ENCODE peak calls at places on chromosomes 3 and 15, in six cellular contexts. J, V, G, D, U and Y are unnamed samples.

GRCh38 chr3:53152316-53152715 is 8.7 kb upstream of the PRKCD start:
- DNase-seq in G (no peak), J (no peak), D (no peak), U (peak), V (no peak), Y (no peak)

GRCh38 chr3:63562323-63562722 is 90.2 kb upstream of the SNTN start:
- DNase-seq in V (no peak), J (no peak), G (no peak), D (no peak), U (no peak), Y (no peak)

GRCh38 chr3:20451170-20451569 is 265.2 kb upstream of the SGO1 start:
- DNase-seq in G (no peak), U (no peak), V (no peak), D (no peak), J (no peak), Y (no peak)

GRCh38 chr3:157544501-157545139 is 41.4 kb upstream of the VEPH1 start:
- DNase-seq in J (no peak), D (peak), G (no peak), U (no peak), V (no peak), Y (peak)

GRCh38 chr3:123633530-123633929 is 48.7 kb upstream of the HACD2 start:
- DNase-seq in U (no peak), G (no peak), J (no peak), D (no peak), V (no peak), Y (no peak)

GRCh38 chr3:107911337-107912000 is 179.4 kb downstream of the CD47 start:
- DNase-seq in U (no peak), G (no peak), D (no peak), J (no peak), V (no peak), Y (no peak)

GRCh38 chr3:141814375-141814774 is 51.2 kb downstream of the GRK7 start:
- DNase-seq in J (no peak), G (no peak), D (no peak), U (no peak), V (no peak), Y (no peak)

GRCh38 chr3:23079976-23080375 is 123.2 kb upstream of the UBE2E2 start:
- DNase-seq in J (no peak), U (no peak), G (no peak), D (no peak), V (no peak), Y (peak)

GRCh38 chr3:44318929-44319328 is 19.6 kb upstream of the TCAIM start:
- DNase-seq in D (no peak), V (no peak), G (no peak), U (no peak), J (no peak), Y (no peak)

GRCh38 chr3:89964347-89964746 is 856.9 kb downstream of the EPHA3 start:
- DNase-seq in D (peak), G (no peak), J (no peak), U (no peak), V (no peak), Y (peak)

GRCh38 chr3:130517541-130517940 is 564 bp downstream of the COL6A6 start:
- DNase-seq in U (no peak), J (no peak), G (no peak), V (no peak), D (no peak), Y (no peak)

GRCh38 chr3:30738605-30739004 is 132.2 kb downstream of the TGFBR2 start:
- DNase-seq in U (no peak), D (no peak), J (no peak), V (no peak), G (no peak), Y (no peak)

GRCh38 chr3:67692621-67693020 is 38.2 kb upstream of the SUCLG2 start:
- DNase-seq in V (no peak), G (no peak), D (no peak), U (no peak), J (no peak), Y (peak)

GRCh38 chr3:188082040-188082439 is 71.9 kb upstream of the LPP start:
- DNase-seq in D (peak), J (no peak), G (no peak), V (no peak), U (no peak), Y (peak)

GRCh38 chr3:161557751-161558150 is 61.1 kb downstream of the OTOL1 start:
- DNase-seq in U (no peak), J (no peak), G (no peak), D (no peak), V (no peak), Y (no peak)

GRCh38 chr3:8607285-8608040 is 37.1 kb downstream of the SSUH2 start:
- DNase-seq in V (peak), U (no peak), D (peak), J (peak), G (no peak), Y (peak)

GRCh38 chr3:46027736-46028397 is 584 bp upstream of the XCR1 start:
- DNase-seq in J (no peak), V (no peak), U (no peak), G (no peak), D (no peak), Y (no peak)

GRCh38 chr15:36784717-36785116 is 205.3 kb downstream of the CDIN1 start:
- DNase-seq in G (no peak), J (no peak), V (no peak), U (no peak), D (no peak), Y (no peak)

GRCh38 chr3:43638594-43639447 is 17.0 kb upstream of the ANO10 start:
- DNase-seq in J (no peak), U (no peak), G (no peak), D (no peak), V (no peak), Y (no peak)

GRCh38 chr15:64152507-64153387 is 1.2 kb downstream of the SNX22 start:
- DNase-seq in U (peak), D (no peak), V (no peak), G (no peak), J (no peak), Y (no peak)

GRCh38 chr3:51706788-51707731 is at the start of gene GRM2:
- DNase-seq in U (peak), D (peak), J (peak), G (peak), V (peak), Y (peak)

GRCh38 chr15:75779504-75779903 is 63.7 kb upstream of the UBE2Q2 start:
- DNase-seq in V (no peak), G (no peak), J (no peak), D (no peak), U (no peak), Y (no peak)

DNA sequence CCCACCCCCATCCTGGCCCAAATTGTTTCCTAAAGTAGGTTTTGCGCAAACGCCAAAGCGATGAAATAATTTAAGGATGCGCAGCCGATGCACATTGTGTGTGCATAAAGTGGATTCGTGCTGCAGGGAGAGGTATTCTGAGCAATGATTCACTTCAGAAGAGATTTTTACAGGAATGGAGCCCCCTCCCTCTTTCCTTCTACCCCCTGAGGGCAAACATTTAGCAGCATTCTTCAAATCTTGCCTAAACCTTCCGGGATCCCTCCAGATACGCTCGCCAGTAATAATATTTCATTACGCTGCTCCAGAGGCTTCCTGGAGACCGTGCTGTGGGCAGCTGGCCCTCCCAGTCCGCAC is 14.6 kb downstream of the ZIC4 start:
- DNase-seq in V (no peak), G (peak), D (no peak), J (no peak), U (no peak), Y (no peak)
- H3K4me3 ChIP-seq in V (peak), G (peak), D (peak), J (no peak), U (peak), Y (no peak)

DNA sequence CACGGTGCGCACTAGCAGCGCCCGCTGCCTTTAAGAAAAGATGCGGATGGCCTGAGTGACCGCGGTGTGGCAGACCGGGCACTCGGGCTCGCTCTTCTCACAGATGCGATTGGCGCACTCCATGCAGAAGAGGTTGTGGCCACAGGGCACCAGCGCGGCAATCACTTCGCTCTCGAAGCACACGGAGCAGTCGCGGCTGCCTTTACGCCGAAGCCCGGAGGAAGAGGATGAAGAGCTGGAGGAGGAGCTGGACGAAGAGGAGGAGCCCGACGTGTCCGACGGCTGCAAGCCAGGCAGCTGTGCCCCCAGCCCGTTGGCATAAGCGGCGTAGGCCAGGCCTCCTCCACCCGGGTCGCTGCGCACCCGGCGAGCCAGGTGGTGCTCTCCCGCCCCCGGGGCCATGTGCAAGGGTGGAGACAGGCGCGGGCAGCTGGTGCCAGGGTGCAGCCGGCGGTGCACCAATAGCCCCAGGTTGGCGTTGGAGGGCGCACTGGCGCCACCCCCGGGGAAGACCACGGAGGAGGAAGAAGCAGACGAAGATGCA is 2.6 kb downstream of the MEX3B start:
- DNase-seq in D (no peak), V (no peak), U (peak), J (peak), G (no peak), Y (no peak)
- H3K4me3 ChIP-seq in D (peak), V (peak), U (no peak), J (no peak), G (peak), Y (peak)

GRCh38 chr3:153680526-153680925 is 440.7 kb upstream of the ARHGEF26 start:
- DNase-seq in U (no peak), G (no peak), J (no peak), V (no peak), D (no peak), Y (no peak)
- H3K4me3 ChIP-seq in U (no peak), G (no peak), J (no peak), V (no peak), D (no peak), Y (no peak)

GRCh38 chr3:37991823-37992222 is 1.2 kb downstream of the VILL start:
- DNase-seq in G (no peak), U (no peak), D (no peak), V (no peak), J (no peak), Y (no peak)
- H3K4me3 ChIP-seq in G (no peak), U (no peak), D (no peak), V (no peak), J (no peak), Y (no peak)

GRCh38 chr3:113205481-113205880 is 5.9 kb upstream of the BOC start:
- DNase-seq in G (no peak), U (no peak), J (no peak), V (no peak), D (no peak), Y (no peak)

GRCh38 chr3:113200946-113201345 is 10.4 kb upstream of the BOC start:
- DNase-seq in G (no peak), D (no peak), J (no peak), U (no peak), V (no peak), Y (no peak)

GRCh38 chr3:113194747-113195400 is 16.5 kb upstream of the BOC start:
- DNase-seq in U (no peak), G (no peak), J (no peak), V (no peak), D (no peak), Y (no peak)

GRCh38 chr3:113200351-113200750 is 11.0 kb upstream of the BOC start:
- DNase-seq in G (no peak), U (no peak), D (no peak), V (no peak), J (no peak), Y (no peak)
- H3K4me3 ChIP-seq in G (no peak), U (no peak), D (no peak), V (no peak), J (no peak), Y (no peak)

GRCh38 chr3:16482770-16483531 is 30.5 kb downstream of the RFTN1 start:
- DNase-seq in V (no peak), J (no peak), U (no peak), D (no peak), G (no peak), Y (peak)

GRCh38 chr3:16481570-16481897 is 32.0 kb downstream of the RFTN1 start:
- DNase-seq in J (no peak), G (no peak), U (no peak), D (no peak), V (no peak), Y (no peak)

GRCh38 chr3:16478516-16478915 is 35.0 kb downstream of the RFTN1 start:
- DNase-seq in U (no peak), D (peak), G (no peak), V (peak), J (no peak), Y (peak)

GRCh38 chr3:16482194-16482769 is 31.2 kb downstream of the RFTN1 start:
- DNase-seq in V (no peak), U (no peak), D (no peak), J (no peak), G (no peak), Y (no peak)

DNA sequence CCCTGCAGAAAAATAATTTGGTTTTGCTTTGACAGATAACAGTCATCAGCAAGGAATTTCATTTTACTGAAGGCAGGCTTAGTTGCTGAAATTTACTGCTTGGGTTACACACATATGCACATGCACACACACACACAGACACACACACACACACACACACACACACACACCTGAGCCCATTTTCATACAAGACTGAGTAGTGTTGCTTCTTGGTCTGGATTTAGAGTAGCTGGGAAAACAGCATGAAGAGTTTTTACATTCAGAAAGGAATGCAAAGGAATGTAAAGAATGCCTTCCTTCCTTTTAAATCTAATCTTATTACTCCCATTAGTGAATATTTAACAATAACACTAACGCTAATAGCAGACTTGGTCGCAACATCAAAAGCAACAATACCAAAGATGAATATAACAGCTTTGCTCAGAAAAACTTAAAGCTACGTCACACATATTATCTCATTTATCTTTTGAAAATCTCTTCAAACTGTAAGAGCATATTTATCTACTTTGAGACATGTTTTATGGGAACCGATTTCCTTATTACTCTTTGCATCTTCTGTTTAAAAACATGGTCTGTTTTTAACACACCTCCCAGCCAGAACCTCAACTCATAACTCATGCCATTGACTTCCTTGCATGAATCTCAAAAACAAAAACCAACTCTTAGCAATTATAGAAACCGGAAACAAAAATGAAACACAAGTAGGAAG is 32.5 kb downstream of the RFTN1 start:
- DNase-seq in U (no peak), J (no peak), D (no peak), V (no peak), G (peak), Y (peak)
- H3K4me3 ChIP-seq in U (no peak), J (no peak), D (no peak), V (no peak), G (no peak), Y (no peak)